ENCODE peak calls at places on chromosomes 2 and 18, in four cellular contexts. Y, G, E and J are unnamed samples. For H3K9me3, the result is how much of the 10 kb centered on the place peaks cover.

GRCh38 chr2:239929504-239929903 is 95.6 kb downstream of the NDUFA10 start:
- DNase-seq in Y (peak), E (no peak), G (peak), J (no peak)

GRCh38 chr2:218326315-218326714 is 30.3 kb upstream of the CATIP start:
- DNase-seq in Y (no peak), E (no peak), G (no peak), J (no peak)

GRCh38 chr2:97718051-97718882 is 4.9 kb downstream of the ZAP70 start:
- DNase-seq in E (no peak), G (peak), Y (no peak), J (peak)

GRCh38 chr2:114610677-114611076 is 168.2 kb downstream of the DPP10 start:
- DNase-seq in G (no peak), E (no peak), Y (no peak), J (no peak)

GRCh38 chr2:133737597-133737996 is 169.3 kb upstream of the NCKAP5 start:
- DNase-seq in E (no peak), G (no peak), Y (no peak), J (no peak)

GRCh38 chr2:230874456-230874855 is 9.7 kb downstream of the ITM2C start:
- DNase-seq in E (no peak), Y (no peak), G (no peak), J (no peak)

GRCh38 chr2:70984228-70984575 is 5.8 kb downstream of the ANKRD53 start:
- DNase-seq in E (no peak), G (no peak), Y (no peak), J (no peak)

GRCh38 chr2:176479961-176480360 is 210.7 kb downstream of the MTX2 start:
- DNase-seq in Y (no peak), E (no peak), G (no peak), J (no peak)

GRCh38 chr18:21242141-21243040 is at the start of gene GREB1L:
- DNase-seq in Y (peak), E (no peak), G (peak), J (no peak)

GRCh38 chr2:135124924-135125886 is 73.1 kb downstream of the RAB3GAP1 start:
- DNase-seq in E (no peak), Y (no peak), G (no peak), J (no peak)

GRCh38 chr2:233486778-233487552 is 79.6 kb downstream of the USP40 start:
- DNase-seq in Y (no peak), E (no peak), G (no peak), J (no peak)

GRCh38 chr2:65749549-65749948 is 317.1 kb upstream of the SPRED2 start:
- DNase-seq in Y (no peak), G (no peak), E (no peak), J (no peak)

DNA sequence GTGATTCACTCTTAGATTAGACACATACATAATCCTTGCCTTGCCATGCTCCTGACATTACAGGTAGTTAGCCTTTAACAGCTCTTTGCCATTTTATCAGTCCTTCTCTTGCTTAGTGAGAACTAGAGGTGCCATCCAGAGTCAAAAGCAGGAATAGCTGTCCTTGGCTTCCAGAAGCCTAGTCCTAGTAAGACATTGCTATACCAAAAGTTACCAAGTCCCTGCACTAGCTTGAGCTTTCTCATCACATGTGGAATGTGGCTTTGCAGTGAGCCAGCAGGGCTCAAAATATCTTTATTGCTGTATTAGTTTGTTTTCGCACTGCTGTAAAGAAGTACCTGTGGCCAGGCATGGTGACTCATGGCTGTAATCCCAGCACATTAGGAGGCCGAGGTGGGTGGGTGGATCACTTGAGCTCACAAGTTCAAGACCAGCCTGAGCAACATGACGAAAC is 104.7 kb upstream of the NOSTRIN start:
- DNase-seq in G (no peak), Y (no peak), E (no peak), J (no peak)
- TF ChIP-seq CTCF in G (peak), Y (peak), E (no peak), J (no peak)

DNA sequence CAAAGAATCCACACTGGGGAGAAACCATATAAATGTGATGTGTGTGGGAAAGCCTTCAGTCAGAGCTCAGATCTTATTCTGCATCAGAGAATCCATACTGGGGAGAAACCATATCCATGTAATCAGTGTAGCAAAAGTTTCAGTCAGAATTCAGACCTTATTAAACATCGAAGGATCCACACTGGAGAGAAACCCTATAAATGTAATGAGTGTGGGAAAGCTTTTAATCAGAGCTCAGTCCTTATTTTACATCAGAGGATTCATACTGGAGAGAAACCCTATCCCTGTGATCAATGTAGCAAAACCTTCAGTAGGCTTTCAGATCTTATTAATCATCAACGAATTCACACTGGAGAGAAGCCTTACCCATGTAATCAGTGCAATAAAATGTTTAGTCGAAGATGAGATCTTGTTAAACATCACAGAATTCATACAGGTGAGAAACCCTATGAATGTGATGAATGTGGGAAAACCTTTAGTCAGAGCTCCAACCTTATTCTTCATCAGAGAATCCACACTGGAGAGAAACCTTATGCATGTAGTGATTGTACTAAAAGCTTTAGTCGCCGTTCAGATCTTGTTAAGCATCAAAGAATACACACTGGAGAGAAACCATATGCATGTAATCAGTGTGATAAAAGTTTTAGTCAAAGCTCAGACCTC is 16.7 kb upstream of the ZSCAN30 start:
- DNase-seq in E (no peak), G (no peak), Y (no peak), J (no peak)
- H3K9me3 ChIP-seq in E (half or more), G (half or more), Y (half or more), J (half or more)

DNA sequence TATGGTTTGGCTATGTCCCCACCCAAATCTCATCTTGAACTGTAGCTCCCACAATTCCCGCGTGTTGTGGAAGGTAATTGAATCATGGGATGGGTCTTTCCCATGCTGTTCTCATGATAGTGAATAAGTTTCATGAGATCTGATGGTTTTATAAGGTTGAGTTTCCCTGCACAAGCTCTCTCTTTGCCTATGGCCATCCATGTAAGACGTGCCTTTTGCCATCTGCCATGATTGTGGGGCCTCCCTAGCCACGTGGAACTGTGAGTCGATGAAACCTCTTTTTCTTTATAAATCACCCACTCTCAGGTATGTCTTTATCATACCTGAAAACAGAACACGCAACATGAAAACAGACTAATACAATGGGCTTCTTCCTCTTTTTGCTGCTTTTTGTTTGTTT is 11.2 kb upstream of the C1D start:
- DNase-seq in Y (no peak), E (no peak), G (no peak), J (no peak)
- H3K27ac ChIP-seq in Y (no peak), E (no peak), G (no peak), J (no peak)

GRCh38 chr2:214196260-214196659 is 214.6 kb upstream of the VWC2L start:
- DNase-seq in G (no peak), Y (no peak), E (no peak), J (no peak)

GRCh38 chr2:214192711-214193110 is 218.1 kb upstream of the VWC2L start:
- DNase-seq in E (no peak), Y (no peak), G (no peak), J (no peak)

GRCh38 chr2:214193943-214194342 is 216.9 kb upstream of the VWC2L start:
- DNase-seq in E (no peak), Y (no peak), G (no peak), J (no peak)
- TF ChIP-seq CTCF in E (no peak), Y (no peak), G (no peak), J (no peak)

GRCh38 chr18:55999641-56000040 is 411.6 kb upstream of the TCF4 start:
- DNase-seq in E (no peak), Y (no peak), G (no peak), J (no peak)
- H3K9me3 ChIP-seq in E (under half), Y (under half), G (under half), J (under half)